ENCODE peak calls at places on chromosomes 3 and 15, in ten cellular contexts. One of them, this sample, is unnamed.

GRCh38 chr15:76185716-76186115 is 125.6 kb downstream of the ETFA start:
- DNase-seq in NCI-H1417: peak
- DNase-seq in HAP-1: peak
- DNase-seq in NCI-H1930: peak
- DNase-seq in activated CD8-positive, alpha-beta memory T cell treated with anti-CD3 and anti-CD28 coated beads for 48 hours: no peak
- DNase-seq in activated CD4-positive, alpha-beta T cell treated with anti-CD3 and anti-CD28 coated beads, Interleukin-2, amount 50 U/mL, for 1 hour: no peak
- DNase-seq in body of pancreas: no peak
- DNase-seq in D341Med: peak
- DNase-seq in fibroblast of gingiva: peak
- DNase-seq in CD4-positive, alpha-beta T cell: no peak
- DNase-seq in this sample: peak

GRCh38 chr3:96813134-96813819 is 1.1 kb upstream of the EPHA6 start:
- DNase-seq in NCI-H1417: peak
- DNase-seq in HAP-1: peak
- DNase-seq in NCI-H1930: peak
- DNase-seq in activated CD8-positive, alpha-beta memory T cell treated with anti-CD3 and anti-CD28 coated beads for 48 hours: peak
- DNase-seq in activated CD4-positive, alpha-beta T cell treated with anti-CD3 and anti-CD28 coated beads, Interleukin-2, amount 50 U/mL, for 1 hour: peak
- DNase-seq in body of pancreas: peak
- DNase-seq in D341Med: peak
- DNase-seq in fibroblast of gingiva: peak
- DNase-seq in CD4-positive, alpha-beta T cell: no peak
- DNase-seq in this sample: peak

GRCh38 chr3:40827942-40828688 is 303.4 kb downstream of the ZNF621 start:
- DNase-seq in NCI-H1417: no peak
- DNase-seq in HAP-1: no peak
- DNase-seq in NCI-H1930: no peak
- DNase-seq in activated CD8-positive, alpha-beta memory T cell treated with anti-CD3 and anti-CD28 coated beads for 48 hours: no peak
- DNase-seq in activated CD4-positive, alpha-beta T cell treated with anti-CD3 and anti-CD28 coated beads, Interleukin-2, amount 50 U/mL, for 1 hour: no peak
- DNase-seq in body of pancreas: peak
- DNase-seq in D341Med: no peak
- DNase-seq in fibroblast of gingiva: peak
- DNase-seq in CD4-positive, alpha-beta T cell: no peak
- DNase-seq in this sample: no peak

GRCh38 chr3:62557983-62558382 is 184.6 kb upstream of the FEZF2 start:
- DNase-seq in NCI-H1417: no peak
- DNase-seq in HAP-1: no peak
- DNase-seq in NCI-H1930: no peak
- DNase-seq in activated CD8-positive, alpha-beta memory T cell treated with anti-CD3 and anti-CD28 coated beads for 48 hours: no peak
- DNase-seq in activated CD4-positive, alpha-beta T cell treated with anti-CD3 and anti-CD28 coated beads, Interleukin-2, amount 50 U/mL, for 1 hour: no peak
- DNase-seq in body of pancreas: no peak
- DNase-seq in D341Med: no peak
- DNase-seq in fibroblast of gingiva: no peak
- DNase-seq in CD4-positive, alpha-beta T cell: no peak
- DNase-seq in this sample: no peak

GRCh38 chr3:30268288-30268687 is 338.1 kb upstream of the TGFBR2 start:
- DNase-seq in NCI-H1417: no peak
- DNase-seq in HAP-1: no peak
- DNase-seq in NCI-H1930: no peak
- DNase-seq in activated CD8-positive, alpha-beta memory T cell treated with anti-CD3 and anti-CD28 coated beads for 48 hours: no peak
- DNase-seq in activated CD4-positive, alpha-beta T cell treated with anti-CD3 and anti-CD28 coated beads, Interleukin-2, amount 50 U/mL, for 1 hour: no peak
- DNase-seq in body of pancreas: no peak
- DNase-seq in D341Med: no peak
- DNase-seq in fibroblast of gingiva: no peak
- DNase-seq in CD4-positive, alpha-beta T cell: no peak
- DNase-seq in this sample: no peak

GRCh38 chr15:48440084-48440483 is 108.9 kb downstream of the DUT start:
- DNase-seq in NCI-H1417: no peak
- DNase-seq in HAP-1: no peak
- DNase-seq in NCI-H1930: no peak
- DNase-seq in activated CD8-positive, alpha-beta memory T cell treated with anti-CD3 and anti-CD28 coated beads for 48 hours: no peak
- DNase-seq in activated CD4-positive, alpha-beta T cell treated with anti-CD3 and anti-CD28 coated beads, Interleukin-2, amount 50 U/mL, for 1 hour: no peak
- DNase-seq in body of pancreas: peak
- DNase-seq in D341Med: no peak
- DNase-seq in fibroblast of gingiva: peak
- DNase-seq in CD4-positive, alpha-beta T cell: no peak
- DNase-seq in this sample: no peak

GRCh38 chr15:71651750-71652186 is 158.6 kb upstream of the NR2E3 start:
- DNase-seq in NCI-H1417: peak
- DNase-seq in HAP-1: peak
- DNase-seq in NCI-H1930: no peak
- DNase-seq in activated CD8-positive, alpha-beta memory T cell treated with anti-CD3 and anti-CD28 coated beads for 48 hours: no peak
- DNase-seq in activated CD4-positive, alpha-beta T cell treated with anti-CD3 and anti-CD28 coated beads, Interleukin-2, amount 50 U/mL, for 1 hour: no peak
- DNase-seq in body of pancreas: peak
- DNase-seq in D341Med: no peak
- DNase-seq in fibroblast of gingiva: peak
- DNase-seq in CD4-positive, alpha-beta T cell: no peak
- DNase-seq in this sample: peak

GRCh38 chr3:9349321-9350117 is 13.3 kb upstream of the THUMPD3 start:
- DNase-seq in NCI-H1417: no peak
- DNase-seq in HAP-1: no peak
- DNase-seq in NCI-H1930: no peak
- DNase-seq in activated CD8-positive, alpha-beta memory T cell treated with anti-CD3 and anti-CD28 coated beads for 48 hours: no peak
- DNase-seq in activated CD4-positive, alpha-beta T cell treated with anti-CD3 and anti-CD28 coated beads, Interleukin-2, amount 50 U/mL, for 1 hour: no peak
- DNase-seq in body of pancreas: no peak
- DNase-seq in D341Med: no peak
- DNase-seq in fibroblast of gingiva: peak
- DNase-seq in CD4-positive, alpha-beta T cell: no peak
- DNase-seq in this sample: peak

GRCh38 chr15:98745179-98745578 is 96.8 kb downstream of the IGF1R start:
- DNase-seq in NCI-H1417: no peak
- DNase-seq in HAP-1: no peak
- DNase-seq in NCI-H1930: no peak
- DNase-seq in activated CD8-positive, alpha-beta memory T cell treated with anti-CD3 and anti-CD28 coated beads for 48 hours: no peak
- DNase-seq in activated CD4-positive, alpha-beta T cell treated with anti-CD3 and anti-CD28 coated beads, Interleukin-2, amount 50 U/mL, for 1 hour: no peak
- DNase-seq in body of pancreas: no peak
- DNase-seq in D341Med: no peak
- DNase-seq in fibroblast of gingiva: no peak
- DNase-seq in CD4-positive, alpha-beta T cell: no peak
- DNase-seq in this sample: no peak

GRCh38 chr3:156473341-156473740 is 81.6 kb downstream of the SSR3 start:
- DNase-seq in NCI-H1417: no peak
- DNase-seq in HAP-1: no peak
- DNase-seq in NCI-H1930: no peak
- DNase-seq in activated CD8-positive, alpha-beta memory T cell treated with anti-CD3 and anti-CD28 coated beads for 48 hours: no peak
- DNase-seq in activated CD4-positive, alpha-beta T cell treated with anti-CD3 and anti-CD28 coated beads, Interleukin-2, amount 50 U/mL, for 1 hour: no peak
- DNase-seq in body of pancreas: no peak
- DNase-seq in D341Med: no peak
- DNase-seq in fibroblast of gingiva: no peak
- DNase-seq in CD4-positive, alpha-beta T cell: no peak
- DNase-seq in this sample: no peak

GRCh38 chr15:75235760-75236729 is 22.1 kb upstream of the GOLGA6C start:
- DNase-seq in NCI-H1417: no peak
- DNase-seq in HAP-1: no peak
- DNase-seq in NCI-H1930: no peak
- DNase-seq in activated CD8-positive, alpha-beta memory T cell treated with anti-CD3 and anti-CD28 coated beads for 48 hours: no peak
- DNase-seq in activated CD4-positive, alpha-beta T cell treated with anti-CD3 and anti-CD28 coated beads, Interleukin-2, amount 50 U/mL, for 1 hour: no peak
- DNase-seq in body of pancreas: no peak
- DNase-seq in D341Med: peak
- DNase-seq in fibroblast of gingiva: no peak
- DNase-seq in CD4-positive, alpha-beta T cell: no peak
- DNase-seq in this sample: no peak

GRCh38 chr15:29132110-29132420 is 137.6 kb downstream of the NSMCE3 start:
- DNase-seq in NCI-H1417: no peak
- DNase-seq in HAP-1: no peak
- DNase-seq in NCI-H1930: no peak
- DNase-seq in activated CD8-positive, alpha-beta memory T cell treated with anti-CD3 and anti-CD28 coated beads for 48 hours: no peak
- DNase-seq in activated CD4-positive, alpha-beta T cell treated with anti-CD3 and anti-CD28 coated beads, Interleukin-2, amount 50 U/mL, for 1 hour: no peak
- DNase-seq in body of pancreas: no peak
- DNase-seq in D341Med: no peak
- DNase-seq in fibroblast of gingiva: no peak
- DNase-seq in CD4-positive, alpha-beta T cell: no peak
- DNase-seq in this sample: no peak

GRCh38 chr15:76161153-76162049 is 101.6 kb downstream of the TMEM266 start:
- DNase-seq in NCI-H1417: no peak
- DNase-seq in HAP-1: no peak
- DNase-seq in NCI-H1930: no peak
- DNase-seq in activated CD8-positive, alpha-beta memory T cell treated with anti-CD3 and anti-CD28 coated beads for 48 hours: no peak
- DNase-seq in activated CD4-positive, alpha-beta T cell treated with anti-CD3 and anti-CD28 coated beads, Interleukin-2, amount 50 U/mL, for 1 hour: no peak
- DNase-seq in body of pancreas: peak
- DNase-seq in D341Med: no peak
- DNase-seq in fibroblast of gingiva: peak
- DNase-seq in CD4-positive, alpha-beta T cell: no peak
- DNase-seq in this sample: no peak

GRCh38 chr15:43793647-43794046 is 1.5 kb downstream of the SERF2 start:
- DNase-seq in NCI-H1417: peak
- DNase-seq in HAP-1: no peak
- DNase-seq in NCI-H1930: no peak
- DNase-seq in activated CD8-positive, alpha-beta memory T cell treated with anti-CD3 and anti-CD28 coated beads for 48 hours: no peak
- DNase-seq in activated CD4-positive, alpha-beta T cell treated with anti-CD3 and anti-CD28 coated beads, Interleukin-2, amount 50 U/mL, for 1 hour: no peak
- DNase-seq in body of pancreas: no peak
- DNase-seq in D341Med: no peak
- DNase-seq in fibroblast of gingiva: no peak
- DNase-seq in CD4-positive, alpha-beta T cell: no peak
- DNase-seq in this sample: no peak

GRCh38 chr15:57861805-57862586 is 155.5 kb downstream of the POLR2M start:
- DNase-seq in NCI-H1417: no peak
- DNase-seq in HAP-1: no peak
- DNase-seq in NCI-H1930: no peak
- DNase-seq in activated CD8-positive, alpha-beta memory T cell treated with anti-CD3 and anti-CD28 coated beads for 48 hours: no peak
- DNase-seq in activated CD4-positive, alpha-beta T cell treated with anti-CD3 and anti-CD28 coated beads, Interleukin-2, amount 50 U/mL, for 1 hour: no peak
- DNase-seq in body of pancreas: peak
- DNase-seq in D341Med: no peak
- DNase-seq in fibroblast of gingiva: peak
- DNase-seq in CD4-positive, alpha-beta T cell: no peak
- DNase-seq in this sample: peak